ENCODE peak calls at places on chromosome 9, in five cellular contexts. W is left ventricle myocardium superior, B is NCI-H345, Y is NCI-H1092 treated with DMSO at 0.1 percent for 48 hours, S is cardiac fibroblast. Q is an unnamed sample.

GRCh38 chr9:126366366-126367011 is 39.9 kb downstream of the MVB12B start:
- DNase-seq in W (peak), B (no peak), Y (peak), S (no peak), Q (no peak)

GRCh38 chr9:35258665-35259474 is 97.1 kb downstream of the UNC13B start:
- DNase-seq in W (peak), B (peak), Y (peak), S (peak), Q (peak)

GRCh38 chr9:101582593-101582992 is 12.2 kb downstream of the PPP3R2 start:
- DNase-seq in W (no peak), B (no peak), Y (no peak), S (peak), Q (no peak)

GRCh38 chr9:83047839-83048775 is 14.8 kb downstream of the RASEF start:
- DNase-seq in W (no peak), B (no peak), Y (no peak), S (peak), Q (no peak)

GRCh38 chr9:99680191-99680590 is 141.5 kb upstream of the NR4A3 start:
- DNase-seq in W (no peak), B (no peak), Y (no peak), S (peak), Q (no peak)

GRCh38 chr9:38079410-38080105 is 10.5 kb upstream of the SHB start:
- DNase-seq in W (no peak), B (no peak), Y (no peak), S (peak), Q (no peak)

GRCh38 chr9:31519826-31520225 is 864.6 kb upstream of the ACO1 start:
- DNase-seq in W (no peak), B (no peak), Y (no peak), S (peak), Q (no peak)

GRCh38 chr9:131809941-131810344 is 70.1 kb upstream of the RAPGEF1 start:
- DNase-seq in W (no peak), B (no peak), Y (peak), S (peak), Q (no peak)

GRCh38 chr9:114677418-114677817 is 4.6 kb downstream of the TEX48 start:
- DNase-seq in W (no peak), B (peak), Y (peak), S (peak), Q (no peak)

GRCh38 chr9:37029776-37030590 is 4.1 kb downstream of the PAX5 start:
- DNase-seq in W (no peak), B (no peak), Y (no peak), S (no peak), Q (no peak)

GRCh38 chr9:129007766-129008468 is 20.2 kb downstream of the SH3GLB2 start:
- DNase-seq in W (no peak), B (peak), Y (peak), S (no peak), Q (no peak)

GRCh38 chr9:4714266-4715016 is 26.6 kb downstream of the AK3 start:
- DNase-seq in W (no peak), B (no peak), Y (no peak), S (peak), Q (no peak)

GRCh38 chr9:95268681-95269080 is 48.8 kb downstream of the FANCC start:
- DNase-seq in W (no peak), B (peak), Y (peak), S (peak), Q (peak)

GRCh38 chr9:135887585-135888050 is 19.7 kb downstream of the CAMSAP1 start:
- DNase-seq in W (no peak), B (no peak), Y (no peak), S (no peak), Q (no peak)

Q was measured in NCI-H146.